ENCODE peak calls at places on chromosomes 3 and 15, in six cellular contexts. One of them, this sample, is unnamed.

GRCh38 chr3:46701211-46701939 is at the start of gene TMIE:
- DNase-seq in NCI-H1092 treated with DMSO at 0.1 percent for 48 hours: no peak
- DNase-seq in activated CD4-positive, alpha-beta T cell treated with anti-CD3 and anti-CD28 coated beads, Interleukin-2, amount 50 U/mL, for 1 hour: no peak
- DNase-seq in RWPE1: no peak
- DNase-seq in stimulated activated CD8-positive, alpha-beta memory T cell treated with anti-CD3 and anti-CD28 coated beads, Interleukin-7, amount 100 ng/mL, for 1 hour: no peak
- DNase-seq in ACHN: no peak
- DNase-seq in this sample: no peak

GRCh38 chr3:16290007-16290826 is 25.2 kb downstream of the OXNAD1 start:
- DNase-seq in NCI-H1092 treated with DMSO at 0.1 percent for 48 hours: peak
- DNase-seq in activated CD4-positive, alpha-beta T cell treated with anti-CD3 and anti-CD28 coated beads, Interleukin-2, amount 50 U/mL, for 1 hour: peak
- DNase-seq in RWPE1: peak
- DNase-seq in stimulated activated CD8-positive, alpha-beta memory T cell treated with anti-CD3 and anti-CD28 coated beads, Interleukin-7, amount 100 ng/mL, for 1 hour: no peak
- DNase-seq in ACHN: peak
- DNase-seq in this sample: peak

GRCh38 chr3:14301558-14301957 is 100.8 kb upstream of the SLC6A6 start:
- DNase-seq in NCI-H1092 treated with DMSO at 0.1 percent for 48 hours: no peak
- DNase-seq in activated CD4-positive, alpha-beta T cell treated with anti-CD3 and anti-CD28 coated beads, Interleukin-2, amount 50 U/mL, for 1 hour: no peak
- DNase-seq in RWPE1: no peak
- DNase-seq in stimulated activated CD8-positive, alpha-beta memory T cell treated with anti-CD3 and anti-CD28 coated beads, Interleukin-7, amount 100 ng/mL, for 1 hour: no peak
- DNase-seq in ACHN: no peak
- DNase-seq in this sample: no peak

GRCh38 chr3:127744875-127745274 is 72.1 kb downstream of the ABTB1 start:
- DNase-seq in NCI-H1092 treated with DMSO at 0.1 percent for 48 hours: no peak
- DNase-seq in activated CD4-positive, alpha-beta T cell treated with anti-CD3 and anti-CD28 coated beads, Interleukin-2, amount 50 U/mL, for 1 hour: no peak
- DNase-seq in RWPE1: no peak
- DNase-seq in stimulated activated CD8-positive, alpha-beta memory T cell treated with anti-CD3 and anti-CD28 coated beads, Interleukin-7, amount 100 ng/mL, for 1 hour: no peak
- DNase-seq in ACHN: no peak
- DNase-seq in this sample: no peak

GRCh38 chr3:98917608-98918007 is 16.1 kb upstream of the DCBLD2 start:
- DNase-seq in NCI-H1092 treated with DMSO at 0.1 percent for 48 hours: no peak
- DNase-seq in activated CD4-positive, alpha-beta T cell treated with anti-CD3 and anti-CD28 coated beads, Interleukin-2, amount 50 U/mL, for 1 hour: no peak
- DNase-seq in RWPE1: no peak
- DNase-seq in stimulated activated CD8-positive, alpha-beta memory T cell treated with anti-CD3 and anti-CD28 coated beads, Interleukin-7, amount 100 ng/mL, for 1 hour: no peak
- DNase-seq in ACHN: no peak
- DNase-seq in this sample: peak

GRCh38 chr3:141110322-141110721 is 59.2 kb downstream of the SPSB4 start:
- DNase-seq in NCI-H1092 treated with DMSO at 0.1 percent for 48 hours: no peak
- DNase-seq in activated CD4-positive, alpha-beta T cell treated with anti-CD3 and anti-CD28 coated beads, Interleukin-2, amount 50 U/mL, for 1 hour: no peak
- DNase-seq in RWPE1: no peak
- DNase-seq in stimulated activated CD8-positive, alpha-beta memory T cell treated with anti-CD3 and anti-CD28 coated beads, Interleukin-7, amount 100 ng/mL, for 1 hour: no peak
- DNase-seq in ACHN: no peak
- DNase-seq in this sample: no peak

GRCh38 chr15:87155771-87156170 is 1076.1 kb downstream of the AGBL1 start:
- DNase-seq in NCI-H1092 treated with DMSO at 0.1 percent for 48 hours: no peak
- DNase-seq in activated CD4-positive, alpha-beta T cell treated with anti-CD3 and anti-CD28 coated beads, Interleukin-2, amount 50 U/mL, for 1 hour: no peak
- DNase-seq in RWPE1: no peak
- DNase-seq in stimulated activated CD8-positive, alpha-beta memory T cell treated with anti-CD3 and anti-CD28 coated beads, Interleukin-7, amount 100 ng/mL, for 1 hour: no peak
- DNase-seq in ACHN: no peak
- DNase-seq in this sample: no peak

GRCh38 chr3:123667784-123668183 is 82.9 kb upstream of the HACD2 start:
- DNase-seq in NCI-H1092 treated with DMSO at 0.1 percent for 48 hours: no peak
- DNase-seq in activated CD4-positive, alpha-beta T cell treated with anti-CD3 and anti-CD28 coated beads, Interleukin-2, amount 50 U/mL, for 1 hour: no peak
- DNase-seq in RWPE1: no peak
- DNase-seq in stimulated activated CD8-positive, alpha-beta memory T cell treated with anti-CD3 and anti-CD28 coated beads, Interleukin-7, amount 100 ng/mL, for 1 hour: no peak
- DNase-seq in ACHN: no peak
- DNase-seq in this sample: no peak

GRCh38 chr3:129467934-129468333 is 27.9 kb downstream of the IFT122 start:
- DNase-seq in NCI-H1092 treated with DMSO at 0.1 percent for 48 hours: no peak
- DNase-seq in activated CD4-positive, alpha-beta T cell treated with anti-CD3 and anti-CD28 coated beads, Interleukin-2, amount 50 U/mL, for 1 hour: no peak
- DNase-seq in RWPE1: no peak
- DNase-seq in stimulated activated CD8-positive, alpha-beta memory T cell treated with anti-CD3 and anti-CD28 coated beads, Interleukin-7, amount 100 ng/mL, for 1 hour: no peak
- DNase-seq in ACHN: no peak
- DNase-seq in this sample: no peak

GRCh38 chr3:141228385-141228784 is 3.2 kb upstream of the PXYLP1 start:
- DNase-seq in NCI-H1092 treated with DMSO at 0.1 percent for 48 hours: peak
- DNase-seq in activated CD4-positive, alpha-beta T cell treated with anti-CD3 and anti-CD28 coated beads, Interleukin-2, amount 50 U/mL, for 1 hour: no peak
- DNase-seq in RWPE1: no peak
- DNase-seq in stimulated activated CD8-positive, alpha-beta memory T cell treated with anti-CD3 and anti-CD28 coated beads, Interleukin-7, amount 100 ng/mL, for 1 hour: no peak
- DNase-seq in ACHN: no peak
- DNase-seq in this sample: no peak

GRCh38 chr3:52695798-52696649 is 9.6 kb downstream of the GLT8D1 start:
- DNase-seq in NCI-H1092 treated with DMSO at 0.1 percent for 48 hours: no peak
- DNase-seq in activated CD4-positive, alpha-beta T cell treated with anti-CD3 and anti-CD28 coated beads, Interleukin-2, amount 50 U/mL, for 1 hour: no peak
- DNase-seq in RWPE1: no peak
- DNase-seq in stimulated activated CD8-positive, alpha-beta memory T cell treated with anti-CD3 and anti-CD28 coated beads, Interleukin-7, amount 100 ng/mL, for 1 hour: no peak
- DNase-seq in ACHN: no peak
- DNase-seq in this sample: no peak

GRCh38 chr15:69666441-69666882 is 213.8 kb downstream of the RPLP1 start:
- DNase-seq in NCI-H1092 treated with DMSO at 0.1 percent for 48 hours: no peak
- DNase-seq in activated CD4-positive, alpha-beta T cell treated with anti-CD3 and anti-CD28 coated beads, Interleukin-2, amount 50 U/mL, for 1 hour: no peak
- DNase-seq in RWPE1: no peak
- DNase-seq in stimulated activated CD8-positive, alpha-beta memory T cell treated with anti-CD3 and anti-CD28 coated beads, Interleukin-7, amount 100 ng/mL, for 1 hour: no peak
- DNase-seq in ACHN: no peak
- DNase-seq in this sample: peak

GRCh38 chr3:197552198-197552597 is 3.6 kb downstream of the BDH1 start:
- DNase-seq in NCI-H1092 treated with DMSO at 0.1 percent for 48 hours: no peak
- DNase-seq in activated CD4-positive, alpha-beta T cell treated with anti-CD3 and anti-CD28 coated beads, Interleukin-2, amount 50 U/mL, for 1 hour: no peak
- DNase-seq in RWPE1: no peak
- DNase-seq in stimulated activated CD8-positive, alpha-beta memory T cell treated with anti-CD3 and anti-CD28 coated beads, Interleukin-7, amount 100 ng/mL, for 1 hour: no peak
- DNase-seq in ACHN: no peak
- DNase-seq in this sample: no peak

GRCh38 chr3:190017575-190018288 is 103.0 kb downstream of the P3H2 start:
- DNase-seq in NCI-H1092 treated with DMSO at 0.1 percent for 48 hours: no peak
- DNase-seq in activated CD4-positive, alpha-beta T cell treated with anti-CD3 and anti-CD28 coated beads, Interleukin-2, amount 50 U/mL, for 1 hour: no peak
- DNase-seq in RWPE1: peak
- DNase-seq in stimulated activated CD8-positive, alpha-beta memory T cell treated with anti-CD3 and anti-CD28 coated beads, Interleukin-7, amount 100 ng/mL, for 1 hour: no peak
- DNase-seq in ACHN: peak
- DNase-seq in this sample: peak

GRCh38 chr3:29764603-29765254 is 483.9 kb downstream of the RBMS3 start:
- DNase-seq in NCI-H1092 treated with DMSO at 0.1 percent for 48 hours: peak
- DNase-seq in activated CD4-positive, alpha-beta T cell treated with anti-CD3 and anti-CD28 coated beads, Interleukin-2, amount 50 U/mL, for 1 hour: no peak
- DNase-seq in RWPE1: peak
- DNase-seq in stimulated activated CD8-positive, alpha-beta memory T cell treated with anti-CD3 and anti-CD28 coated beads, Interleukin-7, amount 100 ng/mL, for 1 hour: no peak
- DNase-seq in ACHN: peak
- DNase-seq in this sample: peak

GRCh38 chr15:25743909-25744275 is 119.2 kb downstream of the ATP10A start:
- DNase-seq in NCI-H1092 treated with DMSO at 0.1 percent for 48 hours: no peak
- DNase-seq in activated CD4-positive, alpha-beta T cell treated with anti-CD3 and anti-CD28 coated beads, Interleukin-2, amount 50 U/mL, for 1 hour: no peak
- DNase-seq in RWPE1: no peak
- DNase-seq in stimulated activated CD8-positive, alpha-beta memory T cell treated with anti-CD3 and anti-CD28 coated beads, Interleukin-7, amount 100 ng/mL, for 1 hour: no peak
- DNase-seq in ACHN: no peak
- DNase-seq in this sample: no peak

GRCh38 chr3:97975466-97975865 is 3.2 kb upstream of the RIOX2 start:
- DNase-seq in NCI-H1092 treated with DMSO at 0.1 percent for 48 hours: no peak
- DNase-seq in activated CD4-positive, alpha-beta T cell treated with anti-CD3 and anti-CD28 coated beads, Interleukin-2, amount 50 U/mL, for 1 hour: no peak
- DNase-seq in RWPE1: no peak
- DNase-seq in stimulated activated CD8-positive, alpha-beta memory T cell treated with anti-CD3 and anti-CD28 coated beads, Interleukin-7, amount 100 ng/mL, for 1 hour: no peak
- DNase-seq in ACHN: no peak
- DNase-seq in this sample: no peak

GRCh38 chr3:52779411-52780297 is 2.3 kb downstream of the ITIH1 start:
- DNase-seq in NCI-H1092 treated with DMSO at 0.1 percent for 48 hours: no peak
- DNase-seq in activated CD4-positive, alpha-beta T cell treated with anti-CD3 and anti-CD28 coated beads, Interleukin-2, amount 50 U/mL, for 1 hour: no peak
- DNase-seq in RWPE1: no peak
- DNase-seq in stimulated activated CD8-positive, alpha-beta memory T cell treated with anti-CD3 and anti-CD28 coated beads, Interleukin-7, amount 100 ng/mL, for 1 hour: no peak
- DNase-seq in ACHN: no peak
- DNase-seq in this sample: no peak

GRCh38 chr3:123657578-123657977 is 72.7 kb upstream of the HACD2 start:
- DNase-seq in NCI-H1092 treated with DMSO at 0.1 percent for 48 hours: no peak
- DNase-seq in activated CD4-positive, alpha-beta T cell treated with anti-CD3 and anti-CD28 coated beads, Interleukin-2, amount 50 U/mL, for 1 hour: no peak
- DNase-seq in RWPE1: no peak
- DNase-seq in stimulated activated CD8-positive, alpha-beta memory T cell treated with anti-CD3 and anti-CD28 coated beads, Interleukin-7, amount 100 ng/mL, for 1 hour: no peak
- DNase-seq in ACHN: no peak
- DNase-seq in this sample: no peak

GRCh38 chr3:48273594-48274211 is 32.8 kb downstream of the ZNF589 start:
- DNase-seq in NCI-H1092 treated with DMSO at 0.1 percent for 48 hours: peak
- DNase-seq in activated CD4-positive, alpha-beta T cell treated with anti-CD3 and anti-CD28 coated beads, Interleukin-2, amount 50 U/mL, for 1 hour: peak
- DNase-seq in RWPE1: peak
- DNase-seq in stimulated activated CD8-positive, alpha-beta memory T cell treated with anti-CD3 and anti-CD28 coated beads, Interleukin-7, amount 100 ng/mL, for 1 hour: peak
- DNase-seq in ACHN: peak
- DNase-seq in this sample: peak

This sample was measured in testis.